ENCODE peak calls at places on chromosome 4, in four cellular contexts. X is PC-9; L is B cell; U is CD4-positive, alpha-beta memory T cell. B is an unnamed sample.

GRCh38 chr4:149896428-149896827 is 80.8 kb upstream of the IQCM start:
- DNase-seq in L (no peak), U (no peak), X (no peak), B (peak; percentile 45)

GRCh38 chr4:23097251-23097650 is 404.5 kb downstream of the GBA3 start:
- DNase-seq in U (no peak), L (no peak), X (no peak), B (no peak)

GRCh38 chr4:8671712-8672290 is 79.2 kb downstream of the CPZ start:
- DNase-seq in X (no peak), U (no peak), L (no peak), B (no peak)

GRCh38 chr4:54063224-54063623 is 1.2 kb downstream of the CHIC2 start:
- DNase-seq in L (no peak), X (peak; percentile 48), U (peak; percentile 44), B (no peak)

GRCh38 chr4:107624024-107624423 is 96.0 kb downstream of the PAPSS1 start:
- DNase-seq in L (no peak), U (no peak), X (no peak), B (no peak)

GRCh38 chr4:53499791-53500190 is 91.5 kb downstream of the LNX1 start:
- DNase-seq in X (no peak), U (no peak), L (no peak), B (no peak)

GRCh38 chr4:153022233-153022632 is 86.1 kb downstream of the FHDC1 start:
- DNase-seq in U (no peak), L (no peak), X (no peak), B (no peak)

GRCh38 chr4:161555689-161556660 is 607.8 kb downstream of the FSTL5 start:
- DNase-seq in L (no peak), X (no peak), U (no peak), B (no peak)

GRCh38 chr4:151331276-151332042 is 6.1 kb upstream of the SH3D19 start:
- DNase-seq in X (no peak), U (no peak), L (no peak), B (no peak)

GRCh38 chr4:151169223-151169622 is 69.8 kb downstream of the RPS3A start:
- DNase-seq in U (no peak), L (no peak), X (no peak), B (no peak)

GRCh38 chr4:100728861-100729260 is 211.0 kb upstream of the EMCN start:
- DNase-seq in X (no peak), U (no peak), L (no peak), B (no peak)

GRCh38 chr4:4726051-4726450 is 133.4 kb upstream of the MSX1 start:
- DNase-seq in X (no peak), U (no peak), L (no peak), B (no peak)

GRCh38 chr4:6760865-6761264 is 21.7 kb upstream of the KIAA0232 start:
- DNase-seq in X (no peak), U (no peak), L (no peak), B (no peak)

GRCh38 chr4:7421356-7422097 is 13.2 kb downstream of the PSAPL1 start:
- DNase-seq in U (no peak), X (no peak), L (no peak), B (no peak)

GRCh38 chr4:81405900-81406401 is 65.8 kb downstream of the RASGEF1B start:
- DNase-seq in U (peak; percentile 46), X (peak; percentile 52), L (peak; percentile 81), B (peak; percentile 81)

GRCh38 chr4:185564355-185564754 is 29.0 kb upstream of the PDLIM3 start:
- DNase-seq in U (no peak), L (no peak), X (no peak), B (no peak)

GRCh38 chr4:65661469-65661868 is 8.8 kb downstream of the EPHA5 start:
- DNase-seq in U (no peak), L (no peak), X (no peak), B (peak; percentile 43)

GRCh38 chr4:82744284-82744963 is 54.2 kb downstream of the SCD5 start:
- DNase-seq in U (no peak), L (no peak), X (peak; percentile 90), B (no peak)

GRCh38 chr4:74874785-74875367 is 58.0 kb upstream of the PARM1 start:
- DNase-seq in X (peak; percentile 57), L (peak; percentile 78), U (peak; percentile 33), B (peak; percentile 78)

GRCh38 chr4:153973942-153974341 is 185.1 kb upstream of the SFRP2 start:
- DNase-seq in U (no peak), L (no peak), X (no peak), B (no peak)

GRCh38 chr4:145388043-145388442 is 93.6 kb upstream of the SMAD1 start:
- DNase-seq in X (peak; percentile 50), U (no peak), L (no peak), B (no peak)

GRCh38 chr4:40514409-40515025 is 115.1 kb downstream of the RBM47 start:
- DNase-seq in X (peak; percentile 38), L (peak; percentile 21), U (no peak), B (no peak)

GRCh38 chr4:154399259-154399974 is 92.2 kb downstream of the DCHS2 start:
- DNase-seq in L (peak; percentile 11), U (no peak), X (no peak), B (peak; percentile 71)

GRCh38 chr4:47972721-47973120 is 43.8 kb downstream of the CNGA1 start:
- DNase-seq in L (no peak), U (no peak), X (peak; percentile 68), B (no peak)

GRCh38 chr4:91220315-91220714 is 1083.5 kb upstream of the GRID2 start:
- DNase-seq in X (no peak), U (no peak), L (no peak), B (no peak)

GRCh38 chr4:184649971-184650855 is 675 bp downstream of the PRIMPOL start:
- DNase-seq in X (no peak), U (peak; percentile 47), L (no peak), B (no peak)

GRCh38 chr4:7429601-7430078 is 5.1 kb downstream of the PSAPL1 start:
- DNase-seq in X (no peak), U (no peak), L (no peak), B (no peak)

GRCh38 chr4:3508542-3508941 is 23.7 kb downstream of the LRPAP1 start:
- DNase-seq in U (no peak), X (no peak), L (no peak), B (no peak)

GRCh38 chr4:100492129-100492528 is 25.7 kb downstream of the EMCN start:
- DNase-seq in L (no peak), X (no peak), U (no peak), B (no peak)

GRCh38 chr4:55549888-55550287 is 3.2 kb upstream of the CLOCK start:
- DNase-seq in X (peak; percentile 92), U (no peak), L (no peak), B (no peak)

GRCh38 chr4:52751349-52751911 is at the start of gene ERVMER34-1:
- DNase-seq in U (no peak), L (no peak), X (no peak), B (peak; percentile 83)

GRCh38 chr4:179110356-179110755 is 1668.1 kb upstream of the AGA start:
- DNase-seq in X (peak; percentile 39), L (no peak), U (no peak), B (no peak)

GRCh38 chr4:152102184-152103000 is 341.6 kb upstream of the GATB start:
- DNase-seq in U (no peak), L (no peak), X (peak; percentile 81), B (no peak)

B was measured in T47D.